ENCODE peak calls at places on chromosome 19, in five cellular contexts. F is kidney epithelial cell, M is T-helper 1 cell, V is NCI-H526 treated with DMSO at 0.1 percent for 48 hours, E is HT1080. Q is an unnamed sample.

GRCh38 chr19:2561895-2562294 is 86.0 kb downstream of the GADD45B start:
- DNase-seq in F (no peak), M (no peak), V (no peak), E (no peak), Q (no peak)

GRCh38 chr19:10748924-10749434 is 31.1 kb downstream of the DNM2 start:
- DNase-seq in F (no peak), M (no peak), V (no peak), E (peak), Q (peak)

GRCh38 chr19:19006213-19006612 is 27.1 kb downstream of the SUGP2 start:
- DNase-seq in F (no peak), M (no peak), V (no peak), E (no peak), Q (no peak)

GRCh38 chr19:49362048-49362925 is at the start of gene TEAD2:
- DNase-seq in F (no peak), M (no peak), V (no peak), E (no peak), Q (peak)

GRCh38 chr19:30130356-30131122 is 188.5 kb downstream of the URI1 start:
- DNase-seq in F (no peak), M (no peak), V (no peak), E (no peak), Q (no peak)

GRCh38 chr19:2432131-2432848 is 4.9 kb upstream of the TIMM13 start:
- DNase-seq in F (no peak), M (no peak), V (no peak), E (no peak), Q (no peak)

GRCh38 chr19:12260861-12261260 is 33.8 kb downstream of the ZNF44 start:
- DNase-seq in F (no peak), M (no peak), V (no peak), E (no peak), Q (no peak)

GRCh38 chr19:2771786-2772674 is 11.0 kb downstream of the SGTA start:
- DNase-seq in F (no peak), M (no peak), V (no peak), E (no peak), Q (no peak)

GRCh38 chr19:57708641-57709354 is at the start of gene ZNF154:
- DNase-seq in F (peak), M (peak), V (peak), E (no peak), Q (no peak)

GRCh38 chr19:19385900-19386339 is 19.6 kb upstream of the GATAD2A start:
- DNase-seq in F (no peak), M (no peak), V (no peak), E (peak), Q (no peak)

Q was measured in ACHN.